ENCODE peak calls at places on chromosomes 4 and X, in four cellular contexts. One of them, this sample, is unnamed.

GRCh38 chrX:853304-853703 is 222.7 kb downstream of the SHOX start:
- DNase-seq in NCI-H1092: no peak
- DNase-seq in HCEC 1CT: no peak
- DNase-seq in OCI-M1: no peak
- DNase-seq in this sample: no peak

GRCh38 chrX:112877771-112878173 is 37.1 kb upstream of the AMOT start:
- DNase-seq in NCI-H1092: no peak
- DNase-seq in HCEC 1CT: no peak
- DNase-seq in OCI-M1: no peak
- DNase-seq in this sample: no peak

GRCh38 chr4:108029321-108029720 is 39.6 kb downstream of the HADH start:
- DNase-seq in NCI-H1092: no peak
- DNase-seq in HCEC 1CT: no peak
- DNase-seq in OCI-M1: no peak
- DNase-seq in this sample: no peak

GRCh38 chr4:41072021-41072777 is 142.1 kb downstream of the APBB2 start:
- DNase-seq in NCI-H1092: no peak
- DNase-seq in HCEC 1CT: no peak
- DNase-seq in OCI-M1: no peak
- DNase-seq in this sample: no peak

GRCh38 chr4:105135746-105136145 is 10.9 kb upstream of the TET2 start:
- DNase-seq in NCI-H1092: no peak
- DNase-seq in HCEC 1CT: no peak
- DNase-seq in OCI-M1: peak
- DNase-seq in this sample: no peak

GRCh38 chr4:151099976-151100417 is 569 bp downstream of the RPS3A start:
- DNase-seq in NCI-H1092: no peak
- DNase-seq in HCEC 1CT: no peak
- DNase-seq in OCI-M1: peak
- DNase-seq in this sample: no peak

GRCh38 chrX:148958896-148959295 is 458.5 kb downstream of the AFF2 start:
- DNase-seq in NCI-H1092: no peak
- DNase-seq in HCEC 1CT: no peak
- DNase-seq in OCI-M1: no peak
- DNase-seq in this sample: no peak

GRCh38 chr4:82739292-82740190 is 59.1 kb downstream of the SCD5 start:
- DNase-seq in NCI-H1092: no peak
- DNase-seq in HCEC 1CT: no peak
- DNase-seq in OCI-M1: peak
- DNase-seq in this sample: no peak

GRCh38 chr4:79650794-79651431 is 242.9 kb upstream of the GK2 start:
- DNase-seq in NCI-H1092: no peak
- DNase-seq in HCEC 1CT: peak
- DNase-seq in OCI-M1: no peak
- DNase-seq in this sample: no peak

GRCh38 chr4:39456946-39457763 is 1.6 kb downstream of the RPL9 start:
- DNase-seq in NCI-H1092: no peak
- DNase-seq in HCEC 1CT: no peak
- DNase-seq in OCI-M1: no peak
- DNase-seq in this sample: no peak

GRCh38 chrX:45769919-45770582 is 569.4 kb upstream of the DIPK2B start:
- DNase-seq in NCI-H1092: no peak
- DNase-seq in HCEC 1CT: peak
- DNase-seq in OCI-M1: peak
- DNase-seq in this sample: no peak

GRCh38 chr4:6368096-6368495 is 98.4 kb downstream of the WFS1 start:
- DNase-seq in NCI-H1092: no peak
- DNase-seq in HCEC 1CT: no peak
- DNase-seq in OCI-M1: no peak
- DNase-seq in this sample: no peak

GRCh38 chr4:138832563-138832962 is 183.0 kb upstream of the NOCT start:
- DNase-seq in NCI-H1092: no peak
- DNase-seq in HCEC 1CT: no peak
- DNase-seq in OCI-M1: no peak
- DNase-seq in this sample: no peak

GRCh38 chr4:87745058-87745842 is 54.1 kb upstream of the IBSP start:
- DNase-seq in NCI-H1092: no peak
- DNase-seq in HCEC 1CT: no peak
- DNase-seq in OCI-M1: no peak
- DNase-seq in this sample: no peak

GRCh38 chr4:836781-837301 is 10.9 kb upstream of the CPLX1 start:
- DNase-seq in NCI-H1092: no peak
- DNase-seq in HCEC 1CT: no peak
- DNase-seq in OCI-M1: no peak
- DNase-seq in this sample: no peak

GRCh38 chr4:151356510-151356909 is 31.1 kb upstream of the SH3D19 start:
- DNase-seq in NCI-H1092: no peak
- DNase-seq in HCEC 1CT: peak
- DNase-seq in OCI-M1: no peak
- DNase-seq in this sample: no peak

GRCh38 chr4:31461425-31461824 is 741.3 kb downstream of the PCDH7 start:
- DNase-seq in NCI-H1092: no peak
- DNase-seq in HCEC 1CT: peak
- DNase-seq in OCI-M1: no peak
- DNase-seq in this sample: no peak

GRCh38 chr4:85751907-85752306 is 277.0 kb downstream of the ARHGAP24 start:
- DNase-seq in NCI-H1092: no peak
- DNase-seq in HCEC 1CT: no peak
- DNase-seq in OCI-M1: no peak
- DNase-seq in this sample: no peak

GRCh38 chr4:138686078-138686477 is 329.5 kb upstream of the NOCT start:
- DNase-seq in NCI-H1092: no peak
- DNase-seq in HCEC 1CT: no peak
- DNase-seq in OCI-M1: no peak
- DNase-seq in this sample: no peak

GRCh38 chr4:163344147-163345050 is 707 bp downstream of the NPY5R start:
- DNase-seq in NCI-H1092: no peak
- DNase-seq in HCEC 1CT: no peak
- DNase-seq in OCI-M1: no peak
- DNase-seq in this sample: no peak

GRCh38 chrX:119688856-119689455 is 4.0 kb downstream of the SEPTIN6 start:
- DNase-seq in NCI-H1092: no peak
- DNase-seq in HCEC 1CT: no peak
- DNase-seq in OCI-M1: peak
- DNase-seq in this sample: no peak

GRCh38 chr4:22515888-22516541 is at the start of gene ADGRA3:
- DNase-seq in NCI-H1092: peak
- DNase-seq in HCEC 1CT: peak
- DNase-seq in OCI-M1: peak
- DNase-seq in this sample: peak

GRCh38 chrX:56498756-56499155 is 64.7 kb upstream of the UBQLN2 start:
- DNase-seq in NCI-H1092: no peak
- DNase-seq in HCEC 1CT: no peak
- DNase-seq in OCI-M1: no peak
- DNase-seq in this sample: no peak

GRCh38 chr4:26533685-26534084 is 43.4 kb upstream of the CCKAR start:
- DNase-seq in NCI-H1092: no peak
- DNase-seq in HCEC 1CT: no peak
- DNase-seq in OCI-M1: no peak
- DNase-seq in this sample: no peak

GRCh38 chrX:1610166-1610565 is 4.7 kb upstream of the ASMT start:
- DNase-seq in NCI-H1092: no peak
- DNase-seq in HCEC 1CT: no peak
- DNase-seq in OCI-M1: no peak
- DNase-seq in this sample: no peak

GRCh38 chr4:18081708-18082107 is 60.2 kb upstream of the LCORL start:
- DNase-seq in NCI-H1092: no peak
- DNase-seq in HCEC 1CT: no peak
- DNase-seq in OCI-M1: no peak
- DNase-seq in this sample: no peak

GRCh38 chr4:61320154-61320553 is 120.0 kb downstream of the ADGRL3 start:
- DNase-seq in NCI-H1092: no peak
- DNase-seq in HCEC 1CT: no peak
- DNase-seq in OCI-M1: no peak
- DNase-seq in this sample: no peak

GRCh38 chrX:138128025-138128671 is 562.2 kb downstream of the ZIC3 start:
- DNase-seq in NCI-H1092: no peak
- DNase-seq in HCEC 1CT: no peak
- DNase-seq in OCI-M1: peak
- DNase-seq in this sample: peak

GRCh38 chrX:1700757-1701156 is 85.9 kb downstream of the ASMT start:
- DNase-seq in NCI-H1092: no peak
- DNase-seq in HCEC 1CT: no peak
- DNase-seq in OCI-M1: no peak
- DNase-seq in this sample: no peak

GRCh38 chr4:62455871-62456270 is 1255.7 kb downstream of the ADGRL3 start:
- DNase-seq in NCI-H1092: no peak
- DNase-seq in HCEC 1CT: no peak
- DNase-seq in OCI-M1: no peak
- DNase-seq in this sample: no peak

GRCh38 chr4:48604527-48604926 is 114.5 kb downstream of the ZAR1 start:
- DNase-seq in NCI-H1092: no peak
- DNase-seq in HCEC 1CT: no peak
- DNase-seq in OCI-M1: no peak
- DNase-seq in this sample: no peak

GRCh38 chrX:70452143-70452733 is 7.6 kb downstream of the DLG3 start:
- DNase-seq in NCI-H1092: peak
- DNase-seq in HCEC 1CT: peak
- DNase-seq in OCI-M1: peak
- DNase-seq in this sample: no peak

GRCh38 chr4:152678841-152679240 is 956 bp downstream of the TMEM154 start:
- DNase-seq in NCI-H1092: peak
- DNase-seq in HCEC 1CT: no peak
- DNase-seq in OCI-M1: no peak
- DNase-seq in this sample: peak

GRCh38 chr4:66694716-66695115 is 850.6 kb downstream of the CENPC start:
- DNase-seq in NCI-H1092: no peak
- DNase-seq in HCEC 1CT: no peak
- DNase-seq in OCI-M1: no peak
- DNase-seq in this sample: no peak

GRCh38 chr4:177442623-177443155 is 452 bp upstream of the AGA start:
- DNase-seq in NCI-H1092: peak
- DNase-seq in HCEC 1CT: no peak
- DNase-seq in OCI-M1: peak
- DNase-seq in this sample: peak

GRCh38 chrX:42992199-42992943 is 214.4 kb upstream of the PPP1R2C start:
- DNase-seq in NCI-H1092: no peak
- DNase-seq in HCEC 1CT: no peak
- DNase-seq in OCI-M1: no peak
- DNase-seq in this sample: no peak

GRCh38 chr4:94934201-94934600 is 176.4 kb downstream of the BMPR1B start:
- DNase-seq in NCI-H1092: no peak
- DNase-seq in HCEC 1CT: peak
- DNase-seq in OCI-M1: no peak
- DNase-seq in this sample: no peak

GRCh38 chrX:40573763-40574162 is 7.0 kb upstream of the ATP6AP2 start:
- DNase-seq in NCI-H1092: no peak
- DNase-seq in HCEC 1CT: peak
- DNase-seq in OCI-M1: peak
- DNase-seq in this sample: no peak

This sample was measured in NCI-H2029 treated with DMSO at 0.1 percent for 48 hours.